ENCODE peak calls at places on chromosomes 7 and 10, in five cellular contexts. One of them, this sample, is unnamed.

GRCh38 chr10:128875030-128875744 is 591.9 kb upstream of the MGMT start:
- DNase-seq in psoas muscle: no peak
- DNase-seq in epithelial cell of esophagus: peak; percentile 19
- DNase-seq in skeletal muscle cell: no peak
- DNase-seq in AG09309: no peak
- DNase-seq in this sample: no peak

GRCh38 chr10:132687893-132688579 is 97.9 kb downstream of the NKX6-2 start:
- DNase-seq in AG09309: no peak
- DNase-seq in epithelial cell of esophagus: no peak
- DNase-seq in skeletal muscle cell: no peak
- DNase-seq in psoas muscle: peak; percentile 27
- DNase-seq in this sample: no peak

GRCh38 chr10:34985823-34986222 is 104.3 kb downstream of the CUL2 start:
- DNase-seq in AG09309: no peak
- DNase-seq in psoas muscle: no peak
- DNase-seq in skeletal muscle cell: no peak
- DNase-seq in epithelial cell of esophagus: peak; percentile 58
- DNase-seq in this sample: no peak

GRCh38 chr7:70178787-70179186 is 580.5 kb downstream of the AUTS2 start:
- DNase-seq in skeletal muscle cell: peak; percentile 33
- DNase-seq in AG09309: no peak
- DNase-seq in psoas muscle: no peak
- DNase-seq in epithelial cell of esophagus: peak; percentile 87
- DNase-seq in this sample: peak; percentile 92

GRCh38 chr7:20539201-20539600 is 76.3 kb upstream of the ABCB5 start:
- DNase-seq in epithelial cell of esophagus: peak; percentile 26
- DNase-seq in AG09309: no peak
- DNase-seq in skeletal muscle cell: no peak
- DNase-seq in psoas muscle: no peak
- DNase-seq in this sample: no peak

GRCh38 chr10:4280481-4281206 is 495.6 kb upstream of the KLF6 start:
- DNase-seq in skeletal muscle cell: peak; percentile 63
- DNase-seq in psoas muscle: no peak
- DNase-seq in epithelial cell of esophagus: peak; percentile 35
- DNase-seq in AG09309: no peak
- DNase-seq in this sample: peak; percentile 18

GRCh38 chr10:3186365-3186764 is 13.8 kb upstream of the PITRM1 start:
- DNase-seq in skeletal muscle cell: no peak
- DNase-seq in psoas muscle: no peak
- DNase-seq in epithelial cell of esophagus: no peak
- DNase-seq in AG09309: no peak
- DNase-seq in this sample: no peak

GRCh38 chr10:74932648-74933047 is 106.2 kb downstream of the KAT6B start:
- DNase-seq in AG09309: no peak
- DNase-seq in epithelial cell of esophagus: no peak
- DNase-seq in skeletal muscle cell: no peak
- DNase-seq in psoas muscle: peak; percentile 89
- DNase-seq in this sample: peak; percentile 75

GRCh38 chr10:74419491-74420466 is 268.8 kb downstream of the ADK start:
- DNase-seq in epithelial cell of esophagus: peak; percentile 32
- DNase-seq in AG09309: no peak
- DNase-seq in psoas muscle: no peak
- DNase-seq in skeletal muscle cell: no peak
- DNase-seq in this sample: no peak

GRCh38 chr10:106566871-106567270 is 597.6 kb downstream of the SORCS1 start:
- DNase-seq in skeletal muscle cell: no peak
- DNase-seq in psoas muscle: no peak
- DNase-seq in AG09309: no peak
- DNase-seq in epithelial cell of esophagus: no peak
- DNase-seq in this sample: no peak

GRCh38 chr10:43318978-43319965 is 52.2 kb upstream of the FXYD4 start:
- DNase-seq in skeletal muscle cell: peak; percentile 3
- DNase-seq in AG09309: no peak
- DNase-seq in psoas muscle: no peak
- DNase-seq in epithelial cell of esophagus: no peak
- DNase-seq in this sample: no peak

GRCh38 chr10:19730071-19730470 is 86.2 kb upstream of the PLXDC2 start:
- DNase-seq in epithelial cell of esophagus: no peak
- DNase-seq in AG09309: no peak
- DNase-seq in skeletal muscle cell: peak; percentile 30
- DNase-seq in psoas muscle: no peak
- DNase-seq in this sample: no peak

GRCh38 chr7:30349170-30349569 is 64.8 kb downstream of the ZNRF2 start:
- DNase-seq in AG09309: no peak
- DNase-seq in psoas muscle: no peak
- DNase-seq in epithelial cell of esophagus: peak; percentile 39
- DNase-seq in skeletal muscle cell: no peak
- DNase-seq in this sample: no peak

GRCh38 chr7:43077732-43078391 is 34.6 kb upstream of the HECW1 start:
- DNase-seq in AG09309: no peak
- DNase-seq in skeletal muscle cell: no peak
- DNase-seq in psoas muscle: no peak
- DNase-seq in epithelial cell of esophagus: no peak
- DNase-seq in this sample: no peak

DNA sequence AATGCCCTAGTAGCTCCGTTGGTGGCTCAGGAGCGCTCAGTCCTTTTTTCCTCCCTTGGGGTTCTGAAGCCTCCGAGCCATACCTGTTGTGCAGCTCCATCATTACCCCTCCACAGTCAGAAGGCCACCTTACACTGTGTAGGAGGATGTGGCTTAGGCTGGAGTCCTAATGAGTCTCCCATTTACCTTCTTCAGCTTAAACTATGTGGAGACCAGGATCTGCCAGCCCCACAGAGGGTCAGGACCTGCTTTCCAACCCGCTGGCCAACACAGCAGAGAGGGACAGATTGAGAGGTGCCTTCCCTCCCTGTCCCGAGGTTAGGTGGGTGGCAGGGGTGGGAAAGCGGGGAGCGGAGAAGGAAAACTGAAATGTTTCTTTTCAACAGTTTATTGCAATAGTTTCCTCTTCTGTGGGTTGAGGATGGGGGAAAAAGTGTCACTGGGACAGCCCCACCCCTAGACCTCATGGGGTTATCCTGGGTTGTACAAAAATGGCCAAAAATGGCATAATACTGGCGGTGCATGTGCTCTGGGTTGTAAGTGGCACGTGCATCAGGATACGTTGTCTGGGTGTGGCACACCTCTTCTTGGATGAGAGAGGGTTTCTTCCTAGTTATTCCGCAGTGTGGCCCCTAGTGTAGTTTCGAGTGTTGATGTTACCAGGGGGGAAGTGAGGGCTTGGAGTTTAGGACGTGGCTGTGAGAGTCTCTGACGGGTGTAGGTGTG is 31.5 kb downstream of the TSPAN14 start:
- DNase-seq in psoas muscle: no peak
- DNase-seq in AG09309: no peak
- DNase-seq in skeletal muscle cell: no peak
- DNase-seq in epithelial cell of esophagus: no peak
- DNase-seq in this sample: no peak
- H3K4me3 ChIP-seq in psoas muscle: no peak overlapping the region
- H3K4me3 ChIP-seq in AG09309: no peak overlapping the region
- H3K4me3 ChIP-seq in skeletal muscle cell: no peak overlapping the region
- H3K4me3 ChIP-seq in epithelial cell of esophagus: no peak overlapping the region
- H3K4me3 ChIP-seq in this sample: no peak overlapping the region

GRCh38 chr7:111933614-111934013 is 272.6 kb downstream of the DOCK4 start:
- DNase-seq in AG09309: peak; percentile 82
- DNase-seq in psoas muscle: no peak
- DNase-seq in epithelial cell of esophagus: no peak
- DNase-seq in skeletal muscle cell: no peak
- DNase-seq in this sample: peak; percentile 2

GRCh38 chr7:111931016-111931517 is 275.1 kb downstream of the DOCK4 start:
- DNase-seq in AG09309: peak; percentile 18
- DNase-seq in psoas muscle: no peak
- DNase-seq in epithelial cell of esophagus: peak; percentile 34
- DNase-seq in skeletal muscle cell: peak; percentile 19
- DNase-seq in this sample: no peak

GRCh38 chr7:111927383-111928019 is 278.7 kb downstream of the DOCK4 start:
- DNase-seq in AG09309: no peak
- DNase-seq in skeletal muscle cell: no peak
- DNase-seq in epithelial cell of esophagus: no peak
- DNase-seq in psoas muscle: no peak
- DNase-seq in this sample: no peak

GRCh38 chr7:111929258-111929657 is 276.9 kb downstream of the DOCK4 start:
- DNase-seq in skeletal muscle cell: no peak
- DNase-seq in AG09309: no peak
- DNase-seq in epithelial cell of esophagus: no peak
- DNase-seq in psoas muscle: no peak
- DNase-seq in this sample: no peak

DNA sequence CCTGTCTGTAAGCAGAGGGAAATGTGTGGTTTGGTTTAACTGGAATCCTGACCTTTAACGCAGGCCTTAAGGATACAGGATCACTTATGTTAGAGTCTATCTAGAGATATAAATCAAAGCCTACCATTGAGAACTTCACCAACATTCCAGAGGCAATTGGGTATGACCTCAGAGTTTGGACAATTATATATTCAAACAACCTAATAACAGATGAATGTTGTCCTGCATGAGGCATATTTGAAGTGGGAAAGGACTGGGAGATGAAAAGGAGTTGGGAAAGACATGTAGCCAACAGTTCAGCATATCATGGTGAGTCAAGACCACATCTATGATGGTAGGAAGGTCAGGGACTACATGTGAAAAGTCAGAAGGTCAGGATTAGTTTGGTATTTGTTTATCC is 274.2 kb downstream of the DOCK4 start:
- DNase-seq in epithelial cell of esophagus: no peak
- DNase-seq in skeletal muscle cell: no peak
- DNase-seq in psoas muscle: no peak
- DNase-seq in AG09309: no peak
- DNase-seq in this sample: no peak
- H3K4me3 ChIP-seq in epithelial cell of esophagus: no peak overlapping the region
- H3K4me3 ChIP-seq in skeletal muscle cell: no peak overlapping the region
- H3K4me3 ChIP-seq in psoas muscle: no peak overlapping the region
- H3K4me3 ChIP-seq in AG09309: no peak overlapping the region
- H3K4me3 ChIP-seq in this sample: no peak overlapping the region

DNA sequence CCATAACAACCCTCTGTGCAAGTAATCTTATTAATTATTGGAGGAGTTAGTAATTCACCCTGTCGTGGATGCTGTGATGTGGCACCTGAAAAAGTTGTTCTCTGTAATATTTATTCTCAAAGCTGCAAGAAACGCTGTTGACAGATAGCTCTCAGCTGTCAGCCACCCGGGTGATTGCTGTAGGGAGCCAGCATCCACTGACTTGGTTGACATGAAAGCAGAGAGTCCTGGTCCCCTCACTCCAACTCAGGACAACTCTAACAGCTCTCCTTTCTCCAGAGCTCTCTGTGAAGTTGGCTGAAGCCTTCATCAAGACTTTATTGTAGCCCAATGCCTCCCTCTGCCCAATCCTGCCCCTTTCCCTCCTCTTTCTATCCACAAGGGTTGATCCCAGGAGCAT is 98.0 kb downstream of the FAM107B start:
- DNase-seq in skeletal muscle cell: no peak
- DNase-seq in psoas muscle: no peak
- DNase-seq in AG09309: no peak
- DNase-seq in epithelial cell of esophagus: no peak
- DNase-seq in this sample: no peak
- H3K4me3 ChIP-seq in skeletal muscle cell: no peak overlapping the region
- H3K4me3 ChIP-seq in psoas muscle: no peak overlapping the region
- H3K4me3 ChIP-seq in AG09309: no peak overlapping the region
- H3K4me3 ChIP-seq in epithelial cell of esophagus: no peak overlapping the region
- H3K4me3 ChIP-seq in this sample: no peak overlapping the region

GRCh38 chr10:29096303-29096824 is 192.5 kb upstream of the LYZL1 start:
- DNase-seq in epithelial cell of esophagus: no peak
- DNase-seq in psoas muscle: no peak
- DNase-seq in skeletal muscle cell: no peak
- DNase-seq in AG09309: no peak
- DNase-seq in this sample: no peak
- H3K4me3 ChIP-seq in epithelial cell of esophagus: no peak overlapping the region
- H3K4me3 ChIP-seq in psoas muscle: no peak overlapping the region
- H3K4me3 ChIP-seq in skeletal muscle cell: no peak overlapping the region
- H3K4me3 ChIP-seq in AG09309: no peak overlapping the region
- H3K4me3 ChIP-seq in this sample: no peak overlapping the region

DNA sequence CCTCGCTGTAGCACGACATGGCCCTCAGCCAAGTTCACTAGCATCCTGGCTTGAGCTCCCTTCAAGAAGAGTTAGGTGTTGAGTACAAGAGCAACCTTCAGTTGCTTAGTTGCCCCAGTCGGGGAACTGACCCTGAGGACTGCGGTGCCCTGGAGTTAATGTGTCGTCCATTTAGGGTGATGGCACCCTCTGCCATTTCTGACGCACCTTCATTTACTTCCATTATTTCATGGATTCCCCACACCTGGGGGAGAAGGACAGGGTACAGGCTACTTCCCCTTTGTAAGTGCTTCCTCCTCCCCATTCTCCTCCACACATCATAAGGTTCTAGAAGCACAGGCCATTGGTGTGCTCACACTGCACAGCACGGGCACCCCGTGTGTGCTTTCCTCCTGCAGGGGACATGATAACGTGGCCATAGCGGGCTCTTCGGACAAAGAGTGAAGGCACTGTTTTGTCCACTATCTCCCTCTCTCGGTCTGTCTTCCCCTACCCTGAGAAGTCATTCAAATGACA is 1.8 kb downstream of the ALOX5 start:
- DNase-seq in AG09309: no peak
- DNase-seq in epithelial cell of esophagus: no peak
- DNase-seq in skeletal muscle cell: no peak
- DNase-seq in psoas muscle: no peak
- DNase-seq in this sample: no peak
- H3K4me3 ChIP-seq in AG09309: no peak overlapping the region
- H3K4me3 ChIP-seq in epithelial cell of esophagus: no peak overlapping the region
- H3K4me3 ChIP-seq in skeletal muscle cell: no peak overlapping the region
- H3K4me3 ChIP-seq in psoas muscle: no peak overlapping the region
- H3K4me3 ChIP-seq in this sample: no peak overlapping the region

GRCh38 chr7:35529713-35530112 is 165.2 kb downstream of the HERPUD2 start:
- DNase-seq in AG09309: no peak
- DNase-seq in psoas muscle: no peak
- DNase-seq in epithelial cell of esophagus: no peak
- DNase-seq in skeletal muscle cell: no peak
- DNase-seq in this sample: no peak
- H3K4me3 ChIP-seq in AG09309: no peak overlapping the region
- H3K4me3 ChIP-seq in psoas muscle: no peak overlapping the region
- H3K4me3 ChIP-seq in epithelial cell of esophagus: no peak overlapping the region
- H3K4me3 ChIP-seq in skeletal muscle cell: no peak overlapping the region
- H3K4me3 ChIP-seq in this sample: no peak overlapping the region

DNA sequence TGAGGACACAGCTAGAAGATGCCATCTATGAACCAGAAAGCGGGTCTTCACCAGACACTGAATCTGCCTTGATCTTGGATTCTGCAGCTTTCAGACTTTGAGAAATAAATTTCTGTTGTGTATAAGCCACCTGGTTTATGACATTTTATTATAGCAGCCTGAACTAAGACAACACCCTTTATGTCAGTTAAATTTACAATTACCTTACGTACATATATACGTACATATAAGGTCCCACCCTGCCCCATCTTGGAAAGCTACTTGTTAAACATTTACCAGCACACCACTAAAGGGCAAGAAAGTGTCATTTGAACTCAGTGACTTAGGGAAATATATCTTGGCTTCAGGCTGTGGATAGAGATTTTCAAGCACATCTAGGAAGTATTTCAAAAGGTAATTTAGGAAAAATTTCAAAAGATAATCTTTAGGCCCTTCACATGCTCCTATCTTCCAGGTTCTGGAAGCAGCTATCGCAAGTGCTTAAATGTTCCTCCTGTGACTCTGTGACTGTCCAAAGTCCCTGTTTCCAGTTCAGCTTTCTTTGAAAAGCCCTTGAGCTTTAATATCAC is 9.5 kb upstream of the SRI start:
- DNase-seq in psoas muscle: no peak
- DNase-seq in skeletal muscle cell: no peak
- DNase-seq in epithelial cell of esophagus: no peak
- DNase-seq in AG09309: no peak
- DNase-seq in this sample: no peak
- H3K4me3 ChIP-seq in psoas muscle: no peak overlapping the region
- H3K4me3 ChIP-seq in skeletal muscle cell: no peak overlapping the region
- H3K4me3 ChIP-seq in epithelial cell of esophagus: no peak overlapping the region
- H3K4me3 ChIP-seq in AG09309: no peak overlapping the region
- H3K4me3 ChIP-seq in this sample: no peak overlapping the region

This sample was measured in MG63.